ENCODE peak calls at places on chromosomes 13 and 19, in eight cellular contexts. B is RKO; I is RWPE1; E is H9; S is stimulated activated CD4-positive, alpha-beta T cell treated with anti-CD3 and anti-CD28 coated beads, Interleukin-1b, Interleukin-23, amount 100 ng/mL, for 48 hours; O is GM12891; H is Daoy; U is activated naive CD4-positive, alpha-beta T cell treated with anti-CD3 and anti-CD28 coated beads for 36 hours. Y is an unnamed sample.

GRCh38 chr19:55717251-55717650 is 21.0 kb downstream of the NLRP9 start:
- DNase-seq in B (no peak), E (no peak), I (no peak), U (no peak), H (no peak), S (no peak), O (no peak), Y (no peak)

GRCh38 chr19:32875428-32875827 is 5.9 kb upstream of the SLC7A9 start:
- DNase-seq in S (no peak), B (no peak), O (no peak), E (no peak), H (no peak), I (no peak), U (no peak), Y (peak; percentile 22)

GRCh38 chr13:43785681-43786471 is 896 bp downstream of the ENOX1 start:
- DNase-seq in I (peak; percentile 78), H (peak; percentile 71), B (no peak), E (peak; percentile 73), U (peak; percentile 30), S (peak; percentile 20), O (peak; percentile 39), Y (peak; percentile 76)

GRCh38 chr13:50990540-50991506 is 81.2 kb downstream of the RNASEH2B start:
- DNase-seq in U (no peak), I (no peak), E (peak; percentile 49), B (no peak), O (no peak), S (no peak), H (no peak), Y (peak; percentile 71)

GRCh38 chr13:29509999-29510586 is 85.4 kb downstream of the SLC7A1 start:
- DNase-seq in B (peak; percentile 48), U (no peak), E (no peak), H (no peak), O (no peak), I (no peak), S (no peak), Y (no peak)

GRCh38 chr19:16027528-16027927 is 48.8 kb upstream of the TPM4 start:
- DNase-seq in I (no peak), B (no peak), H (no peak), U (peak; percentile 28), O (no peak), S (peak; percentile 28), E (no peak), Y (no peak)

GRCh38 chr19:12617646-12618045 is 6.9 kb downstream of the ZNF791 start:
- DNase-seq in I (no peak), O (no peak), S (no peak), H (no peak), U (no peak), E (no peak), B (no peak), Y (no peak)

GRCh38 chr19:1333789-1334188 is 48.1 kb downstream of the EFNA2 start:
- DNase-seq in I (no peak), E (no peak), B (no peak), H (peak; percentile 64), O (no peak), S (no peak), U (no peak), Y (no peak)

GRCh38 chr13:51825165-51825592 is 19.8 kb downstream of the TMEM272 start:
- DNase-seq in O (no peak), I (no peak), E (no peak), H (no peak), S (no peak), B (no peak), U (no peak), Y (no peak)

GRCh38 chr13:44903596-44903995 is 85.7 kb downstream of the NUFIP1 start:
- DNase-seq in S (no peak), U (no peak), H (no peak), O (no peak), E (no peak), B (no peak), I (no peak), Y (peak; percentile 57)

GRCh38 chr19:48333467-48334384 is 8.4 kb downstream of the EMP3 start:
- DNase-seq in S (peak; percentile 94), O (peak; percentile 96), U (peak; percentile 95), I (peak; percentile 74), H (peak; percentile 97), E (peak; percentile 95), B (peak; percentile 95), Y (peak; percentile 91)

GRCh38 chr13:22432690-22433089 is 748.1 kb upstream of the SGCG start:
- DNase-seq in H (no peak), B (peak; percentile 0), U (no peak), I (no peak), E (no peak), O (no peak), S (no peak), Y (no peak)

GRCh38 chr19:40717880-40718773 is 1.2 kb downstream of the ITPKC start:
- DNase-seq in I (peak; percentile 26), E (peak; percentile 38), B (peak; percentile 54), H (peak; percentile 29), S (no peak), O (no peak), U (peak; percentile 23), Y (peak; percentile 54)

GRCh38 chr13:50365683-50366391 is 350.6 kb downstream of the KCNRG start:
- DNase-seq in E (no peak), S (peak; percentile 63), H (peak; percentile 63), U (peak; percentile 62), O (no peak), B (no peak), I (peak; percentile 55), Y (no peak)

GRCh38 chr13:30763786-30764440 is 28.6 kb downstream of the ALOX5AP start:
- DNase-seq in O (no peak), I (no peak), H (no peak), B (peak; percentile 48), U (no peak), E (no peak), S (no peak), Y (no peak)

GRCh38 chr13:110306340-110306959 is 507 bp downstream of the COL4A1 start:
- DNase-seq in S (no peak), O (no peak), I (no peak), B (no peak), U (no peak), E (peak; percentile 43), H (no peak), Y (peak; percentile 76)

GRCh38 chr19:15142313-15142712 is 35.1 kb downstream of the SYDE1 start:
- DNase-seq in I (no peak), B (no peak), H (no peak), O (no peak), E (no peak), S (no peak), U (no peak), Y (no peak)

GRCh38 chr13:70237131-70237530 is 128.9 kb upstream of the KLHL1 start:
- DNase-seq in H (no peak), B (no peak), O (no peak), U (no peak), E (no peak), S (no peak), I (no peak), Y (no peak)

GRCh38 chr19:7004313-7004931 is 16.8 kb downstream of the MBD3L2B start:
- DNase-seq in B (peak; percentile 41), I (peak; percentile 22), O (no peak), S (no peak), E (no peak), U (peak; percentile 31), H (peak; percentile 47), Y (no peak)

GRCh38 chr19:13207237-13208130 is 57.3 kb downstream of the IER2 start:
- DNase-seq in H (no peak), E (peak; percentile 59), S (no peak), I (peak; percentile 42), O (peak; percentile 60), B (no peak), U (peak; percentile 29), Y (no peak)

GRCh38 chr19:5877869-5878268 is 7.5 kb upstream of the FUT5 start:
- DNase-seq in U (no peak), E (no peak), O (no peak), B (no peak), H (no peak), I (no peak), S (no peak), Y (no peak)

GRCh38 chr13:99984463-99985242 is 3.1 kb downstream of the ZIC2 start:
- DNase-seq in I (no peak), S (no peak), U (no peak), H (peak; percentile 43), O (no peak), E (peak; percentile 67), B (peak; percentile 40), Y (peak; percentile 72)

GRCh38 chr13:92896842-92897241 is 329.8 kb upstream of the GPC6 start:
- DNase-seq in S (no peak), H (no peak), O (no peak), U (no peak), I (peak; percentile 4), E (no peak), B (peak; percentile 8), Y (peak; percentile 3)

Y was measured in ELF-1.